ENCODE peak calls at places on chromosome 22, in five cellular contexts. C is adipocyte, N is A549, P is HCEC 1CT, E is NCI-H1092. S is an unnamed sample.

GRCh38 chr22:35587447-35587870 is 29.7 kb downstream of the MB start:
- DNase-seq in C (no peak), E (peak; percentile 9), N (no peak), P (no peak), S (no peak)

GRCh38 chr22:44103735-44104134 is 77.0 kb upstream of the PARVG start:
- DNase-seq in E (no peak), N (no peak), C (no peak), P (no peak), S (no peak)

GRCh38 chr22:30270841-30271240 is 4.2 kb upstream of the OSM start:
- DNase-seq in N (no peak), P (peak; percentile 77), C (no peak), E (no peak), S (no peak)

GRCh38 chr22:44192098-44192810 is 11.5 kb downstream of the PARVG start:
- DNase-seq in E (no peak), P (no peak), N (no peak), C (no peak), S (peak; percentile 93)

GRCh38 chr22:21098099-21098671 is 52.4 kb downstream of the LRRC74B start:
- DNase-seq in E (no peak), P (no peak), N (no peak), C (no peak), S (no peak)

GRCh38 chr22:24810043-24810749 is 4.2 kb downstream of the SGSM1 start:
- DNase-seq in E (peak; percentile 83), C (no peak), N (no peak), P (no peak), S (peak; percentile 63)

GRCh38 chr22:46317646-46318045 is 17.9 kb upstream of the TRMU start:
- DNase-seq in C (no peak), P (no peak), N (no peak), E (no peak), S (no peak)

GRCh38 chr22:39171623-39172264 is 19.3 kb upstream of the CBX7 start:
- DNase-seq in P (no peak), C (no peak), E (no peak), N (no peak), S (peak; percentile 73)